ENCODE peak calls at places on chromosome 13, in six cellular contexts. V is right cardiac atrium, B is IMR-90, D is aorta, S is left ventricle myocardium inferior, I is NT2/D1. G is an unnamed sample.
A peak's percentile ranks its signal among the peaks of the same experiment; 100 is the strongest.

GRCh38 chr13:73368608-73369007 is 309.8 kb downstream of the KLF5 start:
- DNase-seq in V (no peak), B (no peak), D (no peak), S (no peak), I (no peak), G (no peak)

GRCh38 chr13:111184685-111185401 is 69.7 kb downstream of the ARHGEF7 start:
- DNase-seq in V (no peak), B (no peak), D (peak; percentile 57), S (no peak), I (no peak), G (peak; percentile 72)

GRCh38 chr13:37686501-37686900 is 87.9 kb upstream of the POSTN start:
- DNase-seq in V (no peak), B (peak; percentile 7), D (no peak), S (no peak), I (no peak), G (no peak)

GRCh38 chr13:111253334-111253872 is 67.0 kb upstream of the TEX29 start:
- DNase-seq in V (no peak), B (peak; percentile 30), D (no peak), S (no peak), I (no peak), G (no peak)

GRCh38 chr13:37403776-37404497 is 194.6 kb downstream of the POSTN start:
- DNase-seq in V (no peak), B (peak; percentile 92), D (no peak), S (no peak), I (no peak), G (no peak)

GRCh38 chr13:104385409-104385808 is 1319.2 kb upstream of the SLC10A2 start:
- DNase-seq in V (no peak), B (peak; percentile 56), D (no peak), S (no peak), I (no peak), G (no peak)

GRCh38 chr13:110010433-110011135 is 224.2 kb upstream of the IRS2 start:
- DNase-seq in V (no peak), B (peak; percentile 63), D (no peak), S (no peak), I (no peak), G (no peak)

GRCh38 chr13:60679928-60680693 is 283.1 kb downstream of the TDRD3 start:
- DNase-seq in V (no peak), B (no peak), D (no peak), S (no peak), I (no peak), G (no peak)

GRCh38 chr13:93635687-93636086 is 409.1 kb downstream of the GPC6 start:
- DNase-seq in V (peak; percentile 13), B (peak; percentile 14), D (no peak), S (no peak), I (no peak), G (no peak)

GRCh38 chr13:112066624-112067004 is 335 bp upstream of the SOX1 start:
- DNase-seq in V (peak; percentile 58), B (no peak), D (no peak), S (peak; percentile 52), I (no peak), G (no peak)

GRCh38 chr13:113538689-113539058 is 45.9 kb upstream of the TFDP1 start:
- DNase-seq in V (no peak), B (no peak), D (no peak), S (no peak), I (no peak), G (no peak)

GRCh38 chr13:50080158-50080855 is 65.1 kb downstream of the KCNRG start:
- DNase-seq in V (no peak), B (peak; percentile 52), D (peak; percentile 53), S (no peak), I (no peak), G (peak; percentile 23)

GRCh38 chr13:107870400-107870799 is 344.9 kb downstream of the LIG4 start:
- DNase-seq in V (no peak), B (no peak), D (no peak), S (no peak), I (no peak), G (no peak)

GRCh38 chr13:29260684-29261083 is 334.8 kb downstream of the SLC7A1 start:
- DNase-seq in V (no peak), B (no peak), D (no peak), S (no peak), I (no peak), G (no peak)

GRCh38 chr13:26074706-26075105 is 22.9 kb upstream of the SHISA2 start:
- DNase-seq in V (no peak), B (peak; percentile 14), D (no peak), S (no peak), I (no peak), G (no peak)

GRCh38 chr13:65488606-65489005 is 1741.5 kb downstream of the PCDH9 start:
- DNase-seq in V (no peak), B (no peak), D (no peak), S (no peak), I (no peak), G (no peak)

GRCh38 chr13:74290324-74290773 is 156.1 kb upstream of the KLF12 start:
- DNase-seq in V (no peak), B (peak; percentile 79), D (no peak), S (no peak), I (no peak), G (peak; percentile 39)

GRCh38 chr13:50456111-50456510 is 387.4 kb downstream of the DLEU7 start:
- DNase-seq in V (no peak), B (no peak), D (no peak), S (no peak), I (no peak), G (no peak)

DNA sequence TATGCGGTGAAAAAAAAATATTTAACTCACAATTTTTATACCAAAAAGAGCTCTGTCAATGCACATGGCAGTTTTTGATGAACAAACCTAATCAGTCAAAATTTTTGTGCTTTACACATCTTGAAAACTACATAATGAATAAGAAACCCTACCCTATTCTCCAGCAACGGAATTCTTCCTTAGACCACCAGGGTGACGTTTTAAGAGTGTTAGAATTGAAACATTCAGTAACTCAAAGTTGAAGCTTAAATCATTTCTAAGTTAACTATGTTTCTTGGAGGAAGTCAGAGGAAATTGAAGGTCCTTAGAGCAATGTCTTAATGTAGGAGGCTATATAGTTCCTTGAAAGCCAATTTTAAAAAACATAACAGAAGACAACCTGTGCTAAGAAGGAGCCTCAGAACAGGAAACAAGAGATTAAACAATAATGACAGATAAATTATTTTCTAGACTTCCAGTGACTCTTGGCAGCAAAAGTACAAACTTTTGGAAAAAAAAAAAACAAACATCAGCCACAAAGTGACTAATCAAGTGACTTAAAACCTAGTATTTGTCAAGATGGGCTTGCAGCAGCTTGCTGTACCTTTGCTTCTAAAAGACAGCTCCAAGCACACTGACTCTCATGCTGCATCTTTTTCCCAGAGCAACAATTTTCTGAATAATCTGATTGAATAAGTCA is 6.2 kb downstream of the SPRY2 start:
- DNase-seq in V (no peak), B (peak; percentile 43), D (no peak), S (no peak), I (no peak), G (no peak)
- H3K4me3 ChIP-seq in V (peak overlapping the region; percentile 23), B (no peak overlapping the region), D (no peak overlapping the region), S (peak overlapping the region; percentile 97), I (no peak overlapping the region), G (peak overlapping the region; percentile 77)

GRCh38 chr13:24253520-24254150 is 55.7 kb upstream of the C1QTNF9 start:
- DNase-seq in V (no peak), B (no peak), D (no peak), S (no peak), I (no peak), G (no peak)
- H3K4me1 ChIP-seq in V (no peaks in the 10 kb centered on the region), B (no peaks in the 10 kb centered on the region), D (no peaks in the 10 kb centered on the region), S (peaks cover 10% of the 10 kb centered on the region), I (no peaks in the 10 kb centered on the region), G (no peaks in the 10 kb centered on the region)

GRCh38 chr13:90717451-90717936 is 630.0 kb upstream of the MIR17HG start:
- DNase-seq in V (no peak), B (peak; percentile 10), D (no peak), S (no peak), I (no peak), G (no peak)

GRCh38 chr13:90708159-90708558 is 639.3 kb upstream of the MIR17HG start:
- DNase-seq in V (no peak), B (no peak), D (no peak), S (no peak), I (no peak), G (no peak)

GRCh38 chr13:90709329-90709728 is 638.2 kb upstream of the MIR17HG start:
- DNase-seq in V (no peak), B (no peak), D (no peak), S (no peak), I (no peak), G (no peak)

GRCh38 chr13:90710355-90710754 is 637.1 kb upstream of the MIR17HG start:
- DNase-seq in V (no peak), B (no peak), D (no peak), S (no peak), I (no peak), G (no peak)

GRCh38 chr13:90713436-90714133 is 633.9 kb upstream of the MIR17HG start:
- DNase-seq in V (no peak), B (no peak), D (no peak), S (no peak), I (no peak), G (no peak)
- H3K4me3 ChIP-seq in V (no peak overlapping the region), B (no peak overlapping the region), D (no peak overlapping the region), S (no peak overlapping the region), I (no peak overlapping the region), G (no peak overlapping the region)

GRCh38 chr13:102359264-102359663 is 42.6 kb downstream of the FGF14 start:
- DNase-seq in V (no peak), B (no peak), D (no peak), S (no peak), I (no peak), G (no peak)

GRCh38 chr13:102355251-102355650 is 46.6 kb downstream of the FGF14 start:
- DNase-seq in V (no peak), B (no peak), D (no peak), S (no peak), I (no peak), G (no peak)

DNA sequence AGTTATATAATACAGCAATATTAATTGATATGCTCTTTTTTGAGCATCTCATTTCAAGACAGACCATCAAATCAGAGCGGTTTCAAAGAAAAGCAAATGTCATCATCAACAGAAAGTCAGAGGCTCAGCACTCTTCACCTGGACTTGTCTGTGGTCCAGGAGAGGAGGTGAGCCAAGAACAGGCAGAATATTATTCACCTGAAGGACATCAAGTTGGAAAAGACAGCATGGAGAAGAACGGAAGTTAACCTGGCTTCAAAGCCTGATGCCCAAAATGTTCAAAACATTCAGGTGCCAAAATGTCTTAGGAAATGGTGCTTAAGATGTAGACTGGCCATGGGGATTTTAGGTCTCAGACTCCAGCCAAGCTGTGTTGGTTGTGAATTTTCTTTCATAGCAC is 40.7 kb downstream of the FGF14 start:
- DNase-seq in V (no peak), B (no peak), D (no peak), S (no peak), I (no peak), G (no peak)
- H3K4me1 ChIP-seq in V (no peaks in the 10 kb centered on the region), B (no peaks in the 10 kb centered on the region), D (no peaks in the 10 kb centered on the region), S (no peaks in the 10 kb centered on the region), I (no peaks in the 10 kb centered on the region), G (no peaks in the 10 kb centered on the region)

GRCh38 chr13:75468098-75468497 is 13.9 kb downstream of the TBC1D4 start:
- DNase-seq in V (no peak), B (peak; percentile 53), D (no peak), S (no peak), I (no peak), G (no peak)
- H3K4me3 ChIP-seq in V (no peak overlapping the region), B (no peak overlapping the region), D (no peak overlapping the region), S (no peak overlapping the region), I (no peak overlapping the region), G (no peak overlapping the region)